ENCODE peak calls at places on chromosomes 5 and 9, in nine cellular contexts. One of them, this sample, is unnamed.

GRCh38 chr9:97502222-97502983 is 937 bp downstream of the TMOD1 start:
- DNase-seq in stomach: no peak
- DNase-seq in transverse colon: no peak
- DNase-seq in breast epithelium: no peak
- DNase-seq in HCT116: no peak
- DNase-seq in endothelial cell of umbilical vein: no peak
- DNase-seq in sigmoid colon: no peak
- DNase-seq in K562: peak; percentile 33
- DNase-seq in prostate gland: no peak
- DNase-seq in this sample: peak; percentile 90

GRCh38 chr5:178376906-178377582 is 144.4 kb upstream of the PHYKPL start:
- DNase-seq in prostate gland: no peak
- DNase-seq in breast epithelium: no peak
- DNase-seq in HCT116: no peak
- DNase-seq in sigmoid colon: no peak
- DNase-seq in transverse colon: no peak
- DNase-seq in stomach: no peak
- DNase-seq in endothelial cell of umbilical vein: no peak
- DNase-seq in K562: no peak
- DNase-seq in this sample: no peak

GRCh38 chr5:27124590-27124989 is 86.2 kb upstream of the CDH9 start:
- DNase-seq in stomach: no peak
- DNase-seq in sigmoid colon: no peak
- DNase-seq in prostate gland: no peak
- DNase-seq in K562: peak; percentile 13
- DNase-seq in breast epithelium: no peak
- DNase-seq in transverse colon: no peak
- DNase-seq in HCT116: no peak
- DNase-seq in endothelial cell of umbilical vein: no peak
- DNase-seq in this sample: no peak

GRCh38 chr9:101604287-101604686 is 9.5 kb upstream of the PPP3R2 start:
- DNase-seq in sigmoid colon: no peak
- DNase-seq in prostate gland: no peak
- DNase-seq in K562: no peak
- DNase-seq in stomach: no peak
- DNase-seq in transverse colon: no peak
- DNase-seq in breast epithelium: no peak
- DNase-seq in HCT116: no peak
- DNase-seq in endothelial cell of umbilical vein: no peak
- DNase-seq in this sample: no peak

GRCh38 chr5:109524555-109524954 is 114.8 kb upstream of the PJA2 start:
- DNase-seq in transverse colon: no peak
- DNase-seq in endothelial cell of umbilical vein: no peak
- DNase-seq in sigmoid colon: no peak
- DNase-seq in breast epithelium: no peak
- DNase-seq in K562: no peak
- DNase-seq in stomach: no peak
- DNase-seq in HCT116: no peak
- DNase-seq in prostate gland: no peak
- DNase-seq in this sample: no peak

GRCh38 chr9:18632624-18633407 is 158.9 kb downstream of the ADAMTSL1 start:
- DNase-seq in breast epithelium: no peak
- DNase-seq in stomach: peak; percentile 30
- DNase-seq in HCT116: no peak
- DNase-seq in transverse colon: no peak
- DNase-seq in sigmoid colon: no peak
- DNase-seq in prostate gland: peak; percentile 9
- DNase-seq in endothelial cell of umbilical vein: peak; percentile 96
- DNase-seq in K562: no peak
- DNase-seq in this sample: no peak

GRCh38 chr9:110900917-110901316 is 137.4 kb downstream of the LPAR1 start:
- DNase-seq in prostate gland: no peak
- DNase-seq in sigmoid colon: no peak
- DNase-seq in endothelial cell of umbilical vein: peak; percentile 3
- DNase-seq in transverse colon: no peak
- DNase-seq in K562: no peak
- DNase-seq in stomach: no peak
- DNase-seq in HCT116: no peak
- DNase-seq in breast epithelium: no peak
- DNase-seq in this sample: no peak

GRCh38 chr5:140383300-140383699 is 18.3 kb upstream of the ANKHD1 start:
- DNase-seq in prostate gland: no peak
- DNase-seq in K562: no peak
- DNase-seq in HCT116: no peak
- DNase-seq in sigmoid colon: no peak
- DNase-seq in transverse colon: no peak
- DNase-seq in breast epithelium: no peak
- DNase-seq in endothelial cell of umbilical vein: peak; percentile 61
- DNase-seq in stomach: no peak
- DNase-seq in this sample: no peak

GRCh38 chr5:125227333-125228075 is 481.1 kb upstream of the ZNF608 start:
- DNase-seq in HCT116: peak; percentile 15
- DNase-seq in transverse colon: peak; percentile 9
- DNase-seq in stomach: no peak
- DNase-seq in prostate gland: no peak
- DNase-seq in breast epithelium: no peak
- DNase-seq in endothelial cell of umbilical vein: peak; percentile 33
- DNase-seq in sigmoid colon: no peak
- DNase-seq in K562: no peak
- DNase-seq in this sample: no peak

GRCh38 chr5:83871533-83872380 is 151.1 kb upstream of the HAPLN1 start:
- DNase-seq in breast epithelium: no peak
- DNase-seq in prostate gland: no peak
- DNase-seq in transverse colon: no peak
- DNase-seq in sigmoid colon: no peak
- DNase-seq in stomach: no peak
- DNase-seq in endothelial cell of umbilical vein: no peak
- DNase-seq in K562: no peak
- DNase-seq in HCT116: no peak
- DNase-seq in this sample: no peak

GRCh38 chr5:1745806-1746370 is 53.7 kb downstream of the MRPL36 start:
- DNase-seq in HCT116: no peak
- DNase-seq in prostate gland: no peak
- DNase-seq in transverse colon: peak; percentile 3
- DNase-seq in endothelial cell of umbilical vein: no peak
- DNase-seq in sigmoid colon: no peak
- DNase-seq in breast epithelium: peak; percentile 45
- DNase-seq in stomach: peak; percentile 17
- DNase-seq in K562: no peak
- DNase-seq in this sample: no peak

GRCh38 chr5:131328536-131329186 is 64.8 kb downstream of the CDC42SE2 start:
- DNase-seq in transverse colon: no peak
- DNase-seq in K562: no peak
- DNase-seq in breast epithelium: no peak
- DNase-seq in sigmoid colon: no peak
- DNase-seq in stomach: no peak
- DNase-seq in prostate gland: no peak
- DNase-seq in HCT116: peak; percentile 51
- DNase-seq in endothelial cell of umbilical vein: peak; percentile 40
- DNase-seq in this sample: no peak

GRCh38 chr5:120527251-120527650 is 63.2 kb downstream of the PRR16 start:
- DNase-seq in HCT116: no peak
- DNase-seq in breast epithelium: no peak
- DNase-seq in K562: no peak
- DNase-seq in transverse colon: no peak
- DNase-seq in endothelial cell of umbilical vein: no peak
- DNase-seq in sigmoid colon: no peak
- DNase-seq in prostate gland: no peak
- DNase-seq in stomach: no peak
- DNase-seq in this sample: no peak

GRCh38 chr9:16482764-16483163 is 387.7 kb downstream of the BNC2 start:
- DNase-seq in stomach: no peak
- DNase-seq in sigmoid colon: no peak
- DNase-seq in HCT116: no peak
- DNase-seq in K562: no peak
- DNase-seq in breast epithelium: no peak
- DNase-seq in prostate gland: no peak
- DNase-seq in endothelial cell of umbilical vein: no peak
- DNase-seq in transverse colon: no peak
- DNase-seq in this sample: no peak

GRCh38 chr9:132412089-132412488 is 2.1 kb downstream of the CFAP77 start:
- DNase-seq in HCT116: peak; percentile 8
- DNase-seq in endothelial cell of umbilical vein: peak; percentile 14
- DNase-seq in sigmoid colon: no peak
- DNase-seq in transverse colon: no peak
- DNase-seq in prostate gland: no peak
- DNase-seq in K562: peak; percentile 48
- DNase-seq in stomach: no peak
- DNase-seq in breast epithelium: no peak
- DNase-seq in this sample: no peak

GRCh38 chr9:89380437-89381307 is 62.4 kb downstream of the SECISBP2 start:
- DNase-seq in K562: no peak
- DNase-seq in prostate gland: no peak
- DNase-seq in stomach: no peak
- DNase-seq in HCT116: no peak
- DNase-seq in transverse colon: no peak
- DNase-seq in breast epithelium: no peak
- DNase-seq in sigmoid colon: no peak
- DNase-seq in endothelial cell of umbilical vein: no peak
- DNase-seq in this sample: no peak

DNA sequence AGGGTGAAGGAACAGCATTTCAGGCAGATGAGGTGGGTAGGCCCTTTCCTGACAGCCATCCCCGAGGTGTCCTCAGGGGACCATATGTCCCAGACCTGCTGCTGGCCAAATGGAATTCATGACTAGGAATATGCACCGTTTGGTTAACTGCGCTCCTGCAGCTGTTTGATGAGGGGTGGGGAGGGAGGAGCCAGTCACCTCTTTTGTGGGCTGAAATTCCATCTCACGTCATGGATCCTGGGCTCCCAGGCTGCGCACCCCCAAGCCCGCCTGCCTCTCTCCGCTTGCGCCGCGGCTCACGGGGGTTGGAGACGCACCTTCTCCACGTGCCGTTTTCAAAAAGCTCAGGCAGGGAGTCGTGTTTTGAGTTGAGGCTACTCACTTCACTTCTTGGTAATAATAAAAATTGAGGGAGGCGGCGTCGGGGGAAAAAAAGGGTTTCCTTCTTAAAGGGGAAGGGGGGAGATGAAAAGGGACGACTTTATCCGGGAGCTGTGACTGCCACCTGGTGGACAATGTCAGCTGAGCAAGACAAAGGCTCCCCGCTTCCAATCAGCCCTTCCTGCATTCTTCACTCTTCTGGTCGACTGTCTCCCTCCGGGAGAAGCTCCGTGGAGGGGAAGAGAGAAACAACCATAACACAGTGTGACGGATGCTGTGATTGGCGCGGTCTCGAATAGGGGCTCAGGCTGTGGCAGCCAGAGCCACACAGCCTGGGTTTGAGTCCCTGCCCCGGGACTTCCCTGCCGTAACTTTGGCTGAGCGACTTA is 15.9 kb upstream of the C5orf47 start:
- DNase-seq in stomach: peak; percentile 86
- DNase-seq in HCT116: peak; percentile 64
- DNase-seq in K562: peak; percentile 81
- DNase-seq in prostate gland: peak; percentile 85
- DNase-seq in transverse colon: peak; percentile 86
- DNase-seq in endothelial cell of umbilical vein: peak; percentile 82
- DNase-seq in breast epithelium: peak; percentile 92
- DNase-seq in sigmoid colon: peak; percentile 91
- DNase-seq in this sample: peak; percentile 97
- TF ChIP-seq POLR2AphosphoS5 in stomach: no peak
- TF ChIP-seq POLR2AphosphoS5 in HCT116: no peak
- TF ChIP-seq POLR2AphosphoS5 in K562: no peak
- TF ChIP-seq POLR2AphosphoS5 in prostate gland: peak; percentile 54
- TF ChIP-seq POLR2AphosphoS5 in transverse colon: no peak
- TF ChIP-seq POLR2AphosphoS5 in endothelial cell of umbilical vein: no peak
- TF ChIP-seq POLR2AphosphoS5 in breast epithelium: no peak
- TF ChIP-seq POLR2AphosphoS5 in sigmoid colon: no peak
- TF ChIP-seq POLR2AphosphoS5 in this sample: peak; percentile 13

GRCh38 chr5:154084255-154084654 is 45.5 kb downstream of the MFAP3 start:
- DNase-seq in transverse colon: no peak
- DNase-seq in HCT116: no peak
- DNase-seq in endothelial cell of umbilical vein: no peak
- DNase-seq in sigmoid colon: no peak
- DNase-seq in breast epithelium: no peak
- DNase-seq in K562: no peak
- DNase-seq in stomach: no peak
- DNase-seq in prostate gland: no peak
- DNase-seq in this sample: no peak
- TF ChIP-seq POLR2A in transverse colon: no peak
- TF ChIP-seq POLR2A in HCT116: no peak
- TF ChIP-seq POLR2A in endothelial cell of umbilical vein: no peak
- TF ChIP-seq POLR2A in sigmoid colon: no peak
- TF ChIP-seq POLR2A in breast epithelium: no peak
- TF ChIP-seq POLR2A in K562: no peak
- TF ChIP-seq POLR2A in stomach: no peak
- TF ChIP-seq POLR2A in prostate gland: no peak
- TF ChIP-seq POLR2A in this sample: no peak

GRCh38 chr9:113399646-113400200 is 1.4 kb downstream of the ALAD start:
- DNase-seq in endothelial cell of umbilical vein: no peak
- DNase-seq in transverse colon: no peak
- DNase-seq in sigmoid colon: no peak
- DNase-seq in breast epithelium: no peak
- DNase-seq in HCT116: no peak
- DNase-seq in prostate gland: no peak
- DNase-seq in stomach: no peak
- DNase-seq in K562: no peak
- DNase-seq in this sample: no peak

GRCh38 chr9:113397077-113397696 is 3.9 kb downstream of the ALAD start:
- DNase-seq in endothelial cell of umbilical vein: no peak
- DNase-seq in breast epithelium: peak; percentile 28
- DNase-seq in prostate gland: no peak
- DNase-seq in sigmoid colon: no peak
- DNase-seq in stomach: no peak
- DNase-seq in transverse colon: peak; percentile 59
- DNase-seq in K562: peak; percentile 56
- DNase-seq in HCT116: no peak
- DNase-seq in this sample: no peak

GRCh38 chr9:113403651-113404050 is 2.6 kb upstream of the ALAD start:
- DNase-seq in stomach: no peak
- DNase-seq in transverse colon: no peak
- DNase-seq in breast epithelium: no peak
- DNase-seq in K562: no peak
- DNase-seq in HCT116: no peak
- DNase-seq in endothelial cell of umbilical vein: no peak
- DNase-seq in sigmoid colon: no peak
- DNase-seq in prostate gland: no peak
- DNase-seq in this sample: no peak

GRCh38 chr9:113398796-113399195 is 2.3 kb downstream of the ALAD start:
- DNase-seq in prostate gland: no peak
- DNase-seq in K562: no peak
- DNase-seq in HCT116: no peak
- DNase-seq in stomach: no peak
- DNase-seq in transverse colon: no peak
- DNase-seq in sigmoid colon: no peak
- DNase-seq in breast epithelium: no peak
- DNase-seq in endothelial cell of umbilical vein: no peak
- DNase-seq in this sample: no peak

GRCh38 chr9:113401027-113401792 is at the start of gene ALAD:
- DNase-seq in breast epithelium: peak; percentile 99
- DNase-seq in K562: peak; percentile 99
- DNase-seq in HCT116: peak; percentile 94
- DNase-seq in transverse colon: peak; percentile 100
- DNase-seq in stomach: peak; percentile 100
- DNase-seq in sigmoid colon: peak; percentile 99
- DNase-seq in endothelial cell of umbilical vein: peak; percentile 99
- DNase-seq in prostate gland: peak; percentile 99
- DNase-seq in this sample: peak; percentile 99
- TF ChIP-seq POLR2AphosphoS5 in breast epithelium: peak; percentile 80
- TF ChIP-seq POLR2AphosphoS5 in K562: peak; percentile 59
- TF ChIP-seq POLR2AphosphoS5 in HCT116: peak; percentile 77
- TF ChIP-seq POLR2AphosphoS5 in transverse colon: peak; percentile 92
- TF ChIP-seq POLR2AphosphoS5 in stomach: peak; percentile 76
- TF ChIP-seq POLR2AphosphoS5 in sigmoid colon: peak; percentile 74
- TF ChIP-seq POLR2AphosphoS5 in endothelial cell of umbilical vein: peak; percentile 62
- TF ChIP-seq POLR2AphosphoS5 in prostate gland: peak; percentile 94
- TF ChIP-seq POLR2AphosphoS5 in this sample: peak; percentile 79

GRCh38 chr9:37511715-37512010 is 25.9 kb downstream of the POLR1E start:
- DNase-seq in endothelial cell of umbilical vein: no peak
- DNase-seq in stomach: no peak
- DNase-seq in sigmoid colon: no peak
- DNase-seq in HCT116: no peak
- DNase-seq in K562: no peak
- DNase-seq in breast epithelium: no peak
- DNase-seq in prostate gland: no peak
- DNase-seq in transverse colon: no peak
- DNase-seq in this sample: no peak
- TF ChIP-seq POLR2A in endothelial cell of umbilical vein: no peak
- TF ChIP-seq POLR2A in stomach: no peak
- TF ChIP-seq POLR2A in sigmoid colon: no peak
- TF ChIP-seq POLR2A in HCT116: no peak
- TF ChIP-seq POLR2A in K562: peak; percentile 14
- TF ChIP-seq POLR2A in breast epithelium: no peak
- TF ChIP-seq POLR2A in prostate gland: no peak
- TF ChIP-seq POLR2A in transverse colon: no peak
- TF ChIP-seq POLR2A in this sample: no peak

This sample was measured in esophagus muscularis mucosa.